ENCODE peak calls at places on chromosomes 3 and 15, in ten cellular contexts. N is IMR-90, S is pancreas, U is RWPE1, G is neural progenitor cell, C is suprapubic skin, R is fibroblast of lung, D is type B pancreatic cell, J is endothelial cell of umbilical vein, W is HCT116. X is an unnamed sample.

GRCh38 chr3:42123012-42123581 is 31.9 kb downstream of the TRAK1 start:
- DNase-seq in C (no peak), N (peak), G (no peak), D (no peak), S (no peak), W (no peak), J (no peak), R (no peak), U (no peak), X (no peak)

GRCh38 chr3:50738252-50738598 is 63.5 kb downstream of the DOCK3 start:
- DNase-seq in W (no peak), C (no peak), D (no peak), R (no peak), S (no peak), U (no peak), G (no peak), J (no peak), N (no peak), X (no peak)

GRCh38 chr15:49045691-49046112 is 544 bp downstream of the SECISBP2L start:
- DNase-seq in S (no peak), R (peak), W (no peak), C (no peak), J (peak), U (peak), D (no peak), N (peak), G (peak), X (peak)

GRCh38 chr15:99566157-99566900 is 545 bp downstream of the MEF2A start:
- DNase-seq in S (peak), D (no peak), G (peak), R (no peak), C (peak), N (no peak), J (peak), U (peak), W (no peak), X (peak)

GRCh38 chr3:133494469-133494868 is 79.0 kb upstream of the CDV3 start:
- DNase-seq in J (no peak), N (peak), S (no peak), W (no peak), G (peak), D (no peak), R (peak), U (no peak), C (no peak), X (no peak)

GRCh38 chr3:16248556-16248955 is 16.2 kb downstream of the DPH3 start:
- DNase-seq in U (no peak), W (no peak), S (no peak), C (no peak), G (no peak), J (no peak), D (no peak), R (no peak), N (no peak), X (no peak)

GRCh38 chr3:78728406-78729145 is 1039.2 kb downstream of the ROBO1 start:
- DNase-seq in R (peak), S (peak), U (no peak), N (peak), D (no peak), C (peak), W (no peak), G (peak), J (no peak), X (no peak)

GRCh38 chr3:194488007-194488742 is 1.4 kb upstream of the ATP13A3 start:
- DNase-seq in J (no peak), W (no peak), S (no peak), N (no peak), C (no peak), R (no peak), G (no peak), U (peak), D (no peak), X (no peak)

GRCh38 chr3:188085596-188086560 is 68.1 kb upstream of the LPP start:
- DNase-seq in N (no peak), S (no peak), J (no peak), R (no peak), G (no peak), D (no peak), C (no peak), W (no peak), U (no peak), X (no peak)

GRCh38 chr3:172476339-172476738 is 28.1 kb upstream of the GHSR start:
- DNase-seq in U (no peak), N (no peak), W (no peak), S (no peak), D (no peak), C (no peak), R (no peak), G (no peak), J (peak), X (no peak)

GRCh38 chr15:67769468-67770097 is 55.7 kb upstream of the SKOR1 start:
- DNase-seq in S (no peak), C (no peak), J (no peak), N (no peak), U (no peak), W (no peak), D (no peak), R (no peak), G (no peak), X (no peak)

GRCh38 chr15:89803941-89804800 is 10.5 kb downstream of the ANPEP start:
- DNase-seq in C (peak), W (no peak), U (no peak), S (peak), J (no peak), D (no peak), R (no peak), N (no peak), G (no peak), X (no peak)

GRCh38 chr3:177335728-177336127 is 138.4 kb upstream of the TBL1XR1 start:
- DNase-seq in J (no peak), N (peak), U (no peak), G (no peak), S (no peak), R (peak), C (no peak), W (no peak), D (no peak), X (no peak)

GRCh38 chr3:4387224-4388204 is 79.6 kb downstream of the SUMF1 start:
- DNase-seq in W (no peak), R (no peak), J (no peak), U (no peak), N (no peak), G (no peak), S (no peak), D (no peak), C (no peak), X (no peak)
- TF ChIP-seq CTCF in W (no peak), R (no peak), J (no peak), U (no peak), N (no peak), G (no peak), S (no peak), D (no peak), C (no peak), X (no peak)

DNA sequence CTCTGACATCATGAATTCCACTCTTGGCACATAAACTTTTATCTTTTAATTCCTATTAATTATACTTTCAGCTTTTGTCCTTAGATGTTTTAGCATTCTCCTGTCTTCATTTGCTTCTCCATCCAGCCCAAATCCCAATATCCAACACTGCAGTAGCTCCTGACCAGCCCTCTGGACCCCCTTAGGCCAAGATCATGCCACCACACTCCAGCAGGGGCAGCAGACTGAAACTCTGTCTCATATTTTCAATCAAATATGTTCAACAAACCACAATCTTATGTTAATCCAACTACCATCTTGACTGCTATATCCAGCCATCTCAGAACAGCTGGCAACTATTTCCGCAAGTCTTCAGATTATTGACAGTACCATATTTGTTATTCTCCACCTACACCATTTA is 315.8 kb upstream of the ROBO2 start:
- DNase-seq in J (no peak), S (no peak), N (no peak), C (no peak), D (no peak), W (no peak), U (no peak), R (no peak), G (peak), X (no peak)
- TF ChIP-seq CTCF in J (no peak), S (no peak), N (no peak), C (no peak), D (peak), W (no peak), U (no peak), R (no peak), G (peak), X (no peak)

DNA sequence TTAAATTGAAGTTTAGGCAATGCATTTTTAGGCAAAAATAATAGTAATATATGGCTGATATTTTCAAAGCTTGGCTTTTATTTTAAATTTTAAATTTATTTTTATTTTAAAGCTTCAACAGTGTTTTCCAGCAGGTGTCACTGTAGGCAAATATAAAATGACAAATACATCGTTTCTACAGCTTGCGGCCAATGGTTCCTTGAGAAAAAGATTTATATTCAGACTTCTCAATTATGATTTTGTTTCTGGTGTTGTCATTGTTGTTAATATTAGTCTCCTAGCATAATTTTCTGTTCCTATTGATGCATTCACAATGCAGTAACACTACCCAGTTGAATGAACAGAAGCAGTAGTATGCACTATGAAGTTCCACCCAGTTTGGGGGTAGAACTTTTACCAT is 220.7 kb upstream of the DNAJC19 start:
- DNase-seq in C (no peak), N (peak), G (peak), U (peak), R (peak), S (no peak), J (peak), W (peak), D (no peak), X (no peak)
- TF ChIP-seq CTCF in C (no peak), N (peak), G (peak), U (peak), R (no peak), S (no peak), J (peak), W (peak), D (peak), X (no peak)

GRCh38 chr15:32030795-32031194 is 480 bp downstream of the CHRNA7 start:
- DNase-seq in R (peak), C (peak), W (no peak), G (peak), D (no peak), S (no peak), U (no peak), N (no peak), J (no peak), X (peak)

GRCh38 chr15:32029409-32029861 is 880 bp upstream of the CHRNA7 start:
- DNase-seq in U (no peak), G (peak), S (peak), J (peak), D (peak), C (no peak), W (no peak), N (no peak), R (peak), X (no peak)

GRCh38 chr15:32028921-32029320 is 1.4 kb upstream of the CHRNA7 start:
- DNase-seq in N (no peak), S (no peak), D (no peak), R (no peak), W (no peak), C (no peak), U (no peak), J (no peak), G (peak), X (no peak)

GRCh38 chr15:32033186-32033890 is 3.0 kb downstream of the CHRNA7 start:
- DNase-seq in N (no peak), J (no peak), U (no peak), G (no peak), S (peak), D (no peak), C (no peak), R (no peak), W (no peak), X (no peak)

GRCh38 chr15:32029862-32030781 is at the start of gene CHRNA7:
- DNase-seq in D (peak), S (peak), G (peak), J (peak), R (peak), U (peak), C (peak), N (peak), W (peak), X (peak)
- TF ChIP-seq CTCF in D (peak), S (no peak), G (peak), J (no peak), R (no peak), U (peak), C (no peak), N (peak), W (no peak), X (no peak)